ENCODE peak calls at places on chromosomes 1 and 21, in four cellular contexts. I, T, Z and K are unnamed samples.
A peak's percentile ranks its signal among the peaks of the same experiment; 100 is the strongest.

GRCh38 chr1:163085041-163085903 is 16.1 kb downstream of the RGS4 start:
- DNase-seq in I (peak; percentile 66), T (no peak), Z (no peak), K (no peak)

GRCh38 chr1:173934440-173934839 is 17.3 kb upstream of the SERPINC1 start:
- DNase-seq in I (no peak), T (no peak), Z (no peak), K (no peak)

GRCh38 chr1:151820940-151821339 is 10.7 kb downstream of the RORC start:
- DNase-seq in I (no peak), T (no peak), Z (no peak), K (no peak)

GRCh38 chr1:147225193-147225730 is at the start of gene FMO5:
- DNase-seq in I (peak; percentile 57), T (peak; percentile 73), Z (peak; percentile 60), K (no peak)

GRCh38 chr1:202605515-202605914 is 104.7 kb downstream of the SYT2 start:
- DNase-seq in I (no peak), T (no peak), Z (no peak), K (no peak)

GRCh38 chr1:10696977-10697376 is 99.5 kb downstream of the CASZ1 start:
- DNase-seq in I (peak; percentile 23), T (no peak), Z (no peak), K (no peak)

GRCh38 chr1:98086796-98087195 is 166.0 kb upstream of the DPYD start:
- DNase-seq in I (peak; percentile 99), T (peak; percentile 96), Z (no peak), K (no peak)

GRCh38 chr21:26116456-26117011 is 54.0 kb downstream of the APP start:
- DNase-seq in I (peak; percentile 44), T (no peak), Z (no peak), K (no peak)

GRCh38 chr1:203765029-203765837 is at the start of gene LAX1:
- DNase-seq in I (no peak), T (no peak), Z (no peak), K (peak; percentile 77)

GRCh38 chr1:99548924-99549605 is 96.8 kb upstream of the PALMD start:
- DNase-seq in I (peak; percentile 41), T (no peak), Z (no peak), K (no peak)

GRCh38 chr1:85343612-85344255 is 67.3 kb upstream of the BCL10 start:
- DNase-seq in I (peak; percentile 82), T (no peak), Z (no peak), K (no peak)

GRCh38 chr1:226480459-226480858 is 68.1 kb upstream of the STUM start:
- DNase-seq in I (no peak), T (no peak), Z (no peak), K (no peak)

GRCh38 chr1:164605254-164606091 is 46.5 kb downstream of the PBX1 start:
- DNase-seq in I (no peak), T (no peak), Z (no peak), K (no peak)

GRCh38 chr1:170929412-170929834 is 5.9 kb upstream of the MROH9 start:
- DNase-seq in I (peak; percentile 47), T (no peak), Z (no peak), K (no peak)

GRCh38 chr21:44931137-44931500 is 8.7 kb upstream of the SLX9 start:
- DNase-seq in I (no peak), T (no peak), Z (no peak), K (no peak)

GRCh38 chr1:203028784-203029553 is 2.7 kb downstream of the PPFIA4 start:
- DNase-seq in I (no peak), T (no peak), Z (no peak), K (no peak)

GRCh38 chr1:72705921-72706320 is 423.6 kb upstream of the NEGR1 start:
- DNase-seq in I (no peak), T (no peak), Z (no peak), K (no peak)

GRCh38 chr1:181620183-181620582 is 136.9 kb downstream of the CACNA1E start:
- DNase-seq in I (no peak), T (no peak), Z (no peak), K (no peak)

GRCh38 chr1:41802532-41803501 is 115.9 kb downstream of the HIVEP3 start:
- DNase-seq in I (no peak), T (no peak), Z (no peak), K (peak; percentile 85)
- TF ChIP-seq RFX5 in I (no peak), T (no peak), Z (no peak), K (no peak)

GRCh38 chr21:24428539-24429186 is 1178.6 kb downstream of the MRPL39 start:
- DNase-seq in I (no peak), T (no peak), Z (no peak), K (no peak)
- TF ChIP-seq RAD21 in I (no peak), T (no peak), Z (no peak), K (no peak)

GRCh38 chr1:12085643-12086260 is 22.6 kb downstream of the TNFRSF8 start:
- DNase-seq in I (no peak), T (no peak), Z (no peak), K (no peak)
- TF ChIP-seq ELK1 in I (no peak), T (no peak), Z (no peak), K (no peak)

GRCh38 chr1:189036628-189037027 is 1441.0 kb downstream of the BRINP3 start:
- DNase-seq in I (no peak), T (no peak), Z (no peak), K (no peak)
- TF ChIP-seq RFX5 in I (no peak), T (no peak), Z (no peak), K (no peak)

GRCh38 chr1:18951818-18952391 is 4.6 kb downstream of the IFFO2 start:
- DNase-seq in I (no peak), T (no peak), Z (no peak), K (peak; percentile 83)

GRCh38 chr1:18955442-18956188 is 861 bp downstream of the IFFO2 start:
- DNase-seq in I (no peak), T (no peak), Z (peak; percentile 52), K (no peak)

GRCh38 chr1:18955116-18955441 is 1.4 kb downstream of the IFFO2 start:
- DNase-seq in I (no peak), T (no peak), Z (no peak), K (no peak)

GRCh38 chr1:18954270-18955071 is 2.0 kb downstream of the IFFO2 start:
- DNase-seq in I (no peak), T (no peak), Z (no peak), K (no peak)

DNA sequence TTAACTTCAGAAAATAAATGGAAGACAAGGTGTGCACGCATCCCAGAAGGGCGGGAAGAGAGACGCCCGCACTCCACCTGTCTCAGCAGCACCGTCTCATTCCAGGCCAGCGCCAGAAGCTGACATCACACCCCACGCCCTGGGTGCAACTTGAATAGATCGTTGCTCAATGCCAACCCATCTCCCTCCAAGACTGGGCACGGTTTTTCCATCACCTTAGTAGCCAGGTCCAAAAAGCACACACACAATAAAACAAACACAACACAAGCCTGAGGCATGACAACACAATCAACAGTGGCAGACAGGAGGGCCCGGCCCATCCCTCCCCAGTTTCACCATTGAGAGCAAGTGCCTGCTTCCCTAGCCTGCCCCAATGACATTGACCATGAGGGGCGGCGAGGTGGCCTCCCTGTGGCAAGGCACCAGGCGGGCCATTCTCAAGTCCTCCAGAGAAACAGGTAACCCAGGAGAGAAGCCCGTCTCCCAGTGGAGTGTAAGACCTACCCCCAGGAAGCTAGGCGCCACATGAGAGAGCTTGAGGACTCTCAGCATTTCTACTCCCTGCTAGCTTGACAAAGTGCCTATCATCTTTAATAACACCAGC is 2.7 kb downstream of the IFFO2 start:
- DNase-seq in I (no peak), T (peak; percentile 50), Z (no peak), K (no peak)
- TF ChIP-seq RAD21 in I (no peak), T (no peak), Z (no peak), K (no peak)

GRCh38 chr1:206635983-206636354 is 633 bp downstream of the DYRK3 start:
- DNase-seq in I (no peak), T (no peak), Z (no peak), K (no peak)
- TF ChIP-seq ELK1 in I (no peak), T (no peak), Z (no peak), K (no peak)

GRCh38 chr1:231871878-231872277 is 245.3 kb downstream of the DISC1 start:
- DNase-seq in I (no peak), T (no peak), Z (no peak), K (no peak)
- TF ChIP-seq RFX5 in I (no peak), T (no peak), Z (no peak), K (no peak)

GRCh38 chr1:2610036-2610720 is 22.6 kb downstream of the MMEL1 start:
- DNase-seq in I (no peak), T (no peak), Z (no peak), K (no peak)

GRCh38 chr1:2611621-2612437 is 21.0 kb downstream of the MMEL1 start:
- DNase-seq in I (no peak), T (no peak), Z (no peak), K (no peak)

GRCh38 chr1:2612591-2613365 is 20.0 kb downstream of the MMEL1 start:
- DNase-seq in I (no peak), T (no peak), Z (no peak), K (no peak)

GRCh38 chr1:2609271-2610035 is 22.9 kb downstream of the PRXL2B start:
- DNase-seq in I (no peak), T (no peak), Z (no peak), K (no peak)

DNA sequence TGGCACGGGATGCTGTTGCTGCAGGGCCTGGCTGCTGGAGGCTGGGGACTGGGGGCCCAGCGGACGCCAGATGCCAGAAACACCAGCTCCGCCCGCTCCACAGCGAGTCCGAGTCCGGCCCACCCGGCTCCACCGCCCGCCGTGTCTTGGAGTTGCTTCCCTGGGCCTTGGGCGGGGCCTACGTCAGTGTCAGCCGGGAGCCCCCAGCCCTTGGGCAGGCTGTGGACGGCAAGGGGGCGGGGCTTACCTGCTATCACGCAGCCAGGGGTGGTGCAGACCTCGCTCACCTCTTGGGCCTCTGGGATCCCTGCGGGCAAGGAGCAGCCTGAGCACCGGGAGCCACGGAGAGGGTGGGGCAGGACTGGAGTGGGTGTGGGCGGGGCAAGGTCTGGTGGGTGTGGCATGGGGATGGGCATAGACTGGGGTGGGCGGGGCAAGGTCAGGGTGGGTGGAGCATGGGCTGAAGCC is 21.7 kb downstream of the MMEL1 start:
- DNase-seq in I (no peak), T (no peak), Z (peak; percentile 97), K (no peak)
- TF ChIP-seq RAD21 in I (no peak), T (no peak), Z (no peak), K (no peak)

DNA sequence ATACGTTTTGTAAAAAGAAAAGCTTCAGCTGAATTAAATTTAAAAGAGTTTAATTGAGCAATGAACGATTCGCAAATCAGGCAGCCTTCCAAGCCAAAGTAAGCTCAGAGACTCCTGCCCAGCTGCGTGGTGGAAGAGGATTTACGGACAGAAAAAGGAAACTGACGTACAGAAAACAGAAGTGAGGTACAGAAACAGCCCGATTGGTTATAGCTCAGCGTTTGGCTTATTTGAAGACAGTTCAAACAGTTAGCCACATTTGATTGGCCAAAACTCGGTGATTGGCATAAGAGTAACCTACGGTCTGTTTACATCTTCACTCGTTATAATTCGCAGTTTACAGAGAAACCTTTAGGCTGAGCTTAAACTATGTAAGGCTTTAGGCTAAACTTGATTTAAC is 46.9 kb downstream of the CR1L start:
- DNase-seq in I (no peak), T (no peak), Z (no peak), K (no peak)
- TF ChIP-seq ELK1 in I (no peak), T (no peak), Z (no peak), K (no peak)